ENCODE peak calls at places on chromosome 4, in five cellular contexts. W is mammary epithelial cell, A is right lobe of liver, Y is cardiac muscle cell, M is IMR-90. X is an unnamed sample.

GRCh38 chr4:148787831-148788477 is 345.7 kb upstream of the NR3C2 start:
- DNase-seq in W (peak; percentile 68), M (peak; percentile 81), A (no peak), Y (no peak), X (peak; percentile 56)

GRCh38 chr4:7823416-7823824 is 116.2 kb downstream of the AFAP1 start:
- DNase-seq in M (no peak), A (no peak), Y (peak; percentile 71), W (no peak), X (peak; percentile 73)

GRCh38 chr4:19368800-19369199 is 882.9 kb upstream of the SLIT2 start:
- DNase-seq in M (no peak), Y (no peak), W (no peak), A (no peak), X (no peak)

GRCh38 chr4:98577956-98578355 is 80.5 kb downstream of the TSPAN5 start:
- DNase-seq in A (no peak), Y (peak; percentile 33), W (no peak), M (no peak), X (no peak)

GRCh38 chr4:108991929-108992328 is 229.1 kb upstream of the ETNPPL start:
- DNase-seq in M (peak; percentile 79), W (peak; percentile 11), Y (peak; percentile 86), A (no peak), X (no peak)

GRCh38 chr4:183328832-183329231 is 6.6 kb upstream of the CLDN24 start:
- DNase-seq in M (peak; percentile 62), Y (peak; percentile 81), W (no peak), A (no peak), X (no peak)

GRCh38 chr4:63563288-63564014 is 845.8 kb downstream of the TECRL start:
- DNase-seq in M (no peak), W (no peak), A (no peak), Y (no peak), X (no peak)

GRCh38 chr4:80237992-80238391 is 28.5 kb upstream of the FGF5 start:
- DNase-seq in M (peak; percentile 96), A (no peak), W (peak; percentile 96), Y (peak; percentile 80), X (no peak)

GRCh38 chr4:121358473-121358872 is 22.3 kb downstream of the QRFPR start:
- DNase-seq in A (no peak), W (peak; percentile 57), Y (peak; percentile 76), M (peak; percentile 23), X (no peak)

GRCh38 chr4:78776031-78776728 is at the start of gene BMP2K:
- DNase-seq in M (peak; percentile 66), W (peak; percentile 68), A (peak; percentile 88), Y (peak; percentile 87), X (no peak)

GRCh38 chr4:149047368-149047767 is 605.2 kb upstream of the NR3C2 start:
- DNase-seq in Y (no peak), W (no peak), M (peak; percentile 47), A (no peak), X (no peak)

GRCh38 chr4:150234246-150234645 is 156.0 kb downstream of the DCLK2 start:
- DNase-seq in A (no peak), Y (no peak), M (peak; percentile 79), W (no peak), X (no peak)

GRCh38 chr4:186844059-186844681 is 120.5 kb upstream of the FAT1 start:
- DNase-seq in Y (peak; percentile 68), M (peak; percentile 70), W (no peak), A (no peak), X (no peak)

DNA sequence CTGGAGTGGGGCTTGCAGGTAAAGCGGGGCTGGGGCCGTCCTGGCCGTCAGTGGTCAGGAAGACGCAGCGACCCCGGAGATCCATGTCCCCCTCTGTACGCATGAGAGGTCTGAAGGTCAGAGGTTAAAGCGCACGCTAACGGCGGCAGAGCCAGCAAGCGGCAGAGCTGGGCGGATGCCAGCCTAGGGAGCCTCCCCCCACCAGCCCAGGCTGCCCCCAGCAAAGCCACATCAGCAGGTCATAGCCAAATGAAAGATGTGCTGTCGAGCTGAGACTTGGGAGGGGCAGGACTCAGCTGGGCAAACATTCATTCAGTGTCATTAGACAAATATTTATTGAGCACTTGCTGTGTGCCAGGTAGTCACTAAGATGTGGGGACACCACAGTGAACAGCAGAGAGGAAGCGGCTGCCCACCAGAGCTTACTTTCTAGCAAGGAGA is 593 bp upstream of the JAKMIP1 start:
- DNase-seq in W (no peak), M (no peak), Y (no peak), A (no peak), X (no peak)
- H3K4me3 ChIP-seq in W (no peak overlapping the region), M (no peak overlapping the region), Y (peak overlapping the region; percentile 95), A (peak overlapping the region; percentile 14), X (no peak overlapping the region)

DNA sequence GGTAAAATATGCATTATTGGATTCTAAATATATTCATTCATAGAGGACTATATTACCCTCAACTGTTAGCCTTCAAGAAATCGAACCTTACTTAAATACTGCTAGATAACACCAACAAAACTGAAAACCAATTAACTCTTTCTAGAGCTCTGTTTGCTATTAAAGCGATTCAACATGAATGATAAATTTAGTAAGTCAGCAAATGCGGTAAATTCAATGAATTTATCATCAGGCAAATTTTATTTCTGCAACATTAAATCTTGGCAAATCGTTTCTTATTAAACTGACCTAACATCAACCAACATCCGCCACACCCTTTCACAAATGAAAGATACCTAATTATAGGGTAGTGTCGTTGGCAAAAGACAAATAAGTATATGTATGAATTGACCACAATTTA is 26.4 kb upstream of the HELT start:
- DNase-seq in Y (no peak), W (no peak), A (no peak), M (no peak), X (no peak)
- TF ChIP-seq CTCF in Y (no peak), W (no peak), A (no peak), M (no peak), X (no peak)

GRCh38 chr4:3375688-3376087 is 66.1 kb upstream of the HGFAC start:
- DNase-seq in A (no peak), Y (peak; percentile 70), M (peak; percentile 89), W (peak; percentile 67), X (no peak)
- H3K4me3 ChIP-seq in A (no peak overlapping the region), Y (no peak overlapping the region), M (no peak overlapping the region), W (no peak overlapping the region), X (no peak overlapping the region)

GRCh38 chr4:6716018-6716911 is at the start of gene BLOC1S4:
- DNase-seq in Y (peak; percentile 95), A (peak; percentile 89), M (peak; percentile 92), W (peak; percentile 85), X (no peak)
- TF ChIP-seq CTCF in Y (peak; percentile 12), A (no peak), M (peak; percentile 14), W (peak; percentile 29), X (peak; percentile 2)

DNA sequence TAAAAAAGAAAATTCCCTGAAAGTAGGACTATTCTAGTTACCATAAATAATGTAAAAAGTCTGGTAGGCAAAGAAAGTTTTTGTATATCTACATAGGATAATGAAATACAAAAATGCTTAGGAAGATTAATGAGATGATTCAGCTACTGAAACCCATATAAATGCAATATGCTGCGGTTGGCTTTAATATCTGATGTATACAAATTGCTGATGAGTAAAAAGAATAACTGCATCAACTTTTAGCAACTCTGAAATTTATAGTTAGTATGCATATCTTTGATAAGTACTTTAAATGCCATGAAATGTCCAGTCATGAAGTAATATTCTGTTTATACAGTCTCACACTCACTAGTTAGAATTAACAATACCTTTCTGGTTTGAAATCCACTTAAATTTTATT is 404.8 kb downstream of the TLL1 start:
- DNase-seq in M (no peak), W (no peak), A (no peak), Y (no peak), X (no peak)
- H3K4me3 ChIP-seq in M (no peak overlapping the region), W (no peak overlapping the region), A (no peak overlapping the region), Y (no peak overlapping the region), X (no peak overlapping the region)

GRCh38 chr4:102541708-102542107 is 40.5 kb downstream of the NFKB1 start:
- DNase-seq in A (no peak), Y (no peak), W (no peak), M (no peak), X (no peak)
- TF ChIP-seq CTCF in A (no peak), Y (no peak), W (peak; percentile 22), M (no peak), X (no peak)

GRCh38 chr4:93203708-93204107 is 624.8 kb upstream of the ATOH1 start:
- DNase-seq in W (peak; percentile 2), Y (no peak), A (no peak), M (peak; percentile 12), X (no peak)
- H3K4me3 ChIP-seq in W (no peak overlapping the region), Y (no peak overlapping the region), A (no peak overlapping the region), M (no peak overlapping the region), X (no peak overlapping the region)

GRCh38 chr4:101236097-101236496 is 111.2 kb downstream of the PPP3CA start:
- DNase-seq in A (no peak), Y (no peak), M (no peak), W (no peak), X (no peak)

GRCh38 chr4:101227715-101228114 is 119.6 kb downstream of the PPP3CA start:
- DNase-seq in M (no peak), A (no peak), Y (no peak), W (no peak), X (no peak)

GRCh38 chr4:101229116-101229515 is 118.2 kb downstream of the PPP3CA start:
- DNase-seq in A (no peak), Y (peak; percentile 59), W (no peak), M (peak; percentile 57), X (no peak)

GRCh38 chr4:101230806-101231426 is 116.4 kb downstream of the PPP3CA start:
- DNase-seq in M (peak; percentile 5), W (no peak), Y (no peak), A (no peak), X (no peak)

GRCh38 chr4:101232074-101232776 is 115.1 kb downstream of the PPP3CA start:
- DNase-seq in A (no peak), M (peak; percentile 79), W (peak; percentile 86), Y (peak; percentile 83), X (no peak)
- TF ChIP-seq CTCF in A (no peak), M (no peak), W (peak; percentile 5), Y (no peak), X (no peak)

DNA sequence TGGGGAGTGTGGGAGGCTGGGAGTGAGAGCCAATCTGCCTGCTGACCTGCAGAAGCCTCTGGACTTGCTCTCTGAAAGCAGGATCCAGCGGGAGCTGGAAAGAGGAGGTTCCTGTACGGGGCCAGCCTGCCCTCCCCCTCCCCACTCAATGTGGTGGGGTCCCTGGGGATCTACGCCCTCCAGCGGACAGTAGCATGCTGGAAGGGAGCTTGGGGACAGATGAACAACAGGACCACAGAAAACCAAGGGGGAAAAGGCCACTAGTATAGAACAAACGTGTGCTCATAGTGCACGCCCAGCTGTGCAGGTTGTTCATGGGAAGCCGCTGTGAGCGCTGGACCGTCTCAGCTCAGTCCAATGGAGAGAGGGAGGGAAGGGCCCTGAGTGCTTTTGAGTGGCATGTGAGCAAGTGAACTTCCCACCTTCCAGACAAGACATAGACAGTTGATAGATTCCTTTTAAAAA is 15.8 kb downstream of the HMX1 start:
- DNase-seq in W (no peak), Y (no peak), A (no peak), M (no peak), X (no peak)
- H3K4me3 ChIP-seq in W (no peak overlapping the region), Y (no peak overlapping the region), A (no peak overlapping the region), M (no peak overlapping the region), X (no peak overlapping the region)